ENCODE peak calls at places on chromosomes 13 and 19, in ten cellular contexts. One of them, this sample, is unnamed.

GRCh38 chr19:37227996-37228395 is 10.0 kb downstream of the ZNF383 start:
- DNase-seq in A549: peak
- DNase-seq in ovary: no peak
- DNase-seq in transverse colon: no peak
- DNase-seq in suprapubic skin: no peak
- DNase-seq in K562: no peak
- DNase-seq in SK-N-SH: peak
- DNase-seq in tibial nerve: no peak
- DNase-seq in stomach: no peak
- DNase-seq in HepG2: no peak
- DNase-seq in this sample: no peak

GRCh38 chr13:26051231-26052135 is at the start of gene SHISA2:
- DNase-seq in A549: peak
- DNase-seq in ovary: peak
- DNase-seq in transverse colon: no peak
- DNase-seq in suprapubic skin: no peak
- DNase-seq in K562: no peak
- DNase-seq in SK-N-SH: peak
- DNase-seq in tibial nerve: no peak
- DNase-seq in stomach: peak
- DNase-seq in HepG2: no peak
- DNase-seq in this sample: peak

GRCh38 chr19:8221161-8221560 is 12.0 kb downstream of the CERS4 start:
- DNase-seq in A549: no peak
- DNase-seq in ovary: no peak
- DNase-seq in transverse colon: no peak
- DNase-seq in suprapubic skin: peak
- DNase-seq in K562: no peak
- DNase-seq in SK-N-SH: no peak
- DNase-seq in tibial nerve: no peak
- DNase-seq in stomach: peak
- DNase-seq in HepG2: no peak
- DNase-seq in this sample: no peak

GRCh38 chr13:102648046-102648445 is 46.8 kb downstream of the METTL21C start:
- DNase-seq in A549: no peak
- DNase-seq in ovary: no peak
- DNase-seq in transverse colon: no peak
- DNase-seq in suprapubic skin: no peak
- DNase-seq in K562: no peak
- DNase-seq in SK-N-SH: no peak
- DNase-seq in tibial nerve: no peak
- DNase-seq in stomach: no peak
- DNase-seq in HepG2: no peak
- DNase-seq in this sample: no peak

GRCh38 chr19:2540646-2541454 is 64.9 kb downstream of the GADD45B start:
- DNase-seq in A549: peak
- DNase-seq in ovary: peak
- DNase-seq in transverse colon: peak
- DNase-seq in suprapubic skin: peak
- DNase-seq in K562: no peak
- DNase-seq in SK-N-SH: no peak
- DNase-seq in tibial nerve: peak
- DNase-seq in stomach: peak
- DNase-seq in HepG2: peak
- DNase-seq in this sample: peak

GRCh38 chr13:20891768-20892167 is 10.8 kb downstream of the XPO4 start:
- DNase-seq in A549: no peak
- DNase-seq in ovary: no peak
- DNase-seq in transverse colon: no peak
- DNase-seq in suprapubic skin: no peak
- DNase-seq in K562: no peak
- DNase-seq in SK-N-SH: no peak
- DNase-seq in tibial nerve: no peak
- DNase-seq in stomach: no peak
- DNase-seq in HepG2: no peak
- DNase-seq in this sample: no peak

GRCh38 chr13:73983109-73983508 is 151.1 kb downstream of the KLF12 start:
- DNase-seq in A549: no peak
- DNase-seq in ovary: no peak
- DNase-seq in transverse colon: no peak
- DNase-seq in suprapubic skin: no peak
- DNase-seq in K562: no peak
- DNase-seq in SK-N-SH: no peak
- DNase-seq in tibial nerve: no peak
- DNase-seq in stomach: no peak
- DNase-seq in HepG2: no peak
- DNase-seq in this sample: no peak

GRCh38 chr13:40206241-40207109 is 460.0 kb downstream of the FOXO1 start:
- DNase-seq in A549: no peak
- DNase-seq in ovary: no peak
- DNase-seq in transverse colon: no peak
- DNase-seq in suprapubic skin: no peak
- DNase-seq in K562: no peak
- DNase-seq in SK-N-SH: no peak
- DNase-seq in tibial nerve: no peak
- DNase-seq in stomach: peak
- DNase-seq in HepG2: no peak
- DNase-seq in this sample: no peak

GRCh38 chr13:86655561-86655960 is 856.3 kb upstream of the SLITRK6 start:
- DNase-seq in A549: no peak
- DNase-seq in ovary: no peak
- DNase-seq in transverse colon: no peak
- DNase-seq in suprapubic skin: no peak
- DNase-seq in K562: no peak
- DNase-seq in SK-N-SH: no peak
- DNase-seq in tibial nerve: no peak
- DNase-seq in stomach: no peak
- DNase-seq in HepG2: no peak
- DNase-seq in this sample: no peak

GRCh38 chr13:44103721-44104490 is 224.2 kb downstream of the LACC1 start:
- DNase-seq in A549: no peak
- DNase-seq in ovary: peak
- DNase-seq in transverse colon: peak
- DNase-seq in suprapubic skin: no peak
- DNase-seq in K562: no peak
- DNase-seq in SK-N-SH: no peak
- DNase-seq in tibial nerve: no peak
- DNase-seq in stomach: no peak
- DNase-seq in HepG2: no peak
- DNase-seq in this sample: no peak

GRCh38 chr13:108779308-108779707 is 149.9 kb downstream of the MYO16 start:
- DNase-seq in A549: no peak
- DNase-seq in ovary: no peak
- DNase-seq in transverse colon: no peak
- DNase-seq in suprapubic skin: no peak
- DNase-seq in K562: peak
- DNase-seq in SK-N-SH: no peak
- DNase-seq in tibial nerve: no peak
- DNase-seq in stomach: no peak
- DNase-seq in HepG2: no peak
- DNase-seq in this sample: no peak

GRCh38 chr13:38630780-38631179 is 56.1 kb upstream of the FREM2 start:
- DNase-seq in A549: no peak
- DNase-seq in ovary: no peak
- DNase-seq in transverse colon: no peak
- DNase-seq in suprapubic skin: no peak
- DNase-seq in K562: no peak
- DNase-seq in SK-N-SH: no peak
- DNase-seq in tibial nerve: no peak
- DNase-seq in stomach: no peak
- DNase-seq in HepG2: no peak
- DNase-seq in this sample: no peak

GRCh38 chr19:408441-409005 is 424 bp downstream of the C2CD4C start:
- DNase-seq in A549: no peak
- DNase-seq in ovary: no peak
- DNase-seq in transverse colon: no peak
- DNase-seq in suprapubic skin: peak
- DNase-seq in K562: peak
- DNase-seq in SK-N-SH: peak
- DNase-seq in tibial nerve: no peak
- DNase-seq in stomach: no peak
- DNase-seq in HepG2: no peak
- DNase-seq in this sample: peak
- TF ChIP-seq EP300 in A549: no peak
- TF ChIP-seq EP300 in ovary: no peak
- TF ChIP-seq EP300 in transverse colon: no peak
- TF ChIP-seq EP300 in suprapubic skin: no peak
- TF ChIP-seq EP300 in K562: no peak
- TF ChIP-seq EP300 in SK-N-SH: no peak
- TF ChIP-seq EP300 in tibial nerve: no peak
- TF ChIP-seq EP300 in stomach: no peak
- TF ChIP-seq EP300 in HepG2: no peak
- TF ChIP-seq EP300 in this sample: no peak

GRCh38 chr19:1105217-1105872 is 1.6 kb downstream of the GPX4 start:
- DNase-seq in A549: no peak
- DNase-seq in ovary: peak
- DNase-seq in transverse colon: no peak
- DNase-seq in suprapubic skin: no peak
- DNase-seq in K562: no peak
- DNase-seq in SK-N-SH: no peak
- DNase-seq in tibial nerve: no peak
- DNase-seq in stomach: no peak
- DNase-seq in HepG2: no peak
- DNase-seq in this sample: no peak

GRCh38 chr19:1101337-1101698 is 2.5 kb upstream of the GPX4 start:
- DNase-seq in A549: no peak
- DNase-seq in ovary: peak
- DNase-seq in transverse colon: peak
- DNase-seq in suprapubic skin: no peak
- DNase-seq in K562: no peak
- DNase-seq in SK-N-SH: no peak
- DNase-seq in tibial nerve: peak
- DNase-seq in stomach: peak
- DNase-seq in HepG2: no peak
- DNase-seq in this sample: no peak

GRCh38 chr19:1103691-1104451 is at the start of gene GPX4:
- DNase-seq in A549: peak
- DNase-seq in ovary: peak
- DNase-seq in transverse colon: peak
- DNase-seq in suprapubic skin: peak
- DNase-seq in K562: peak
- DNase-seq in SK-N-SH: peak
- DNase-seq in tibial nerve: peak
- DNase-seq in stomach: peak
- DNase-seq in HepG2: peak
- DNase-seq in this sample: peak

GRCh38 chr19:1104452-1105216 is 840 bp downstream of the GPX4 start:
- DNase-seq in A549: peak
- DNase-seq in ovary: peak
- DNase-seq in transverse colon: peak
- DNase-seq in suprapubic skin: no peak
- DNase-seq in K562: peak
- DNase-seq in SK-N-SH: peak
- DNase-seq in tibial nerve: peak
- DNase-seq in stomach: peak
- DNase-seq in HepG2: peak
- DNase-seq in this sample: no peak

DNA sequence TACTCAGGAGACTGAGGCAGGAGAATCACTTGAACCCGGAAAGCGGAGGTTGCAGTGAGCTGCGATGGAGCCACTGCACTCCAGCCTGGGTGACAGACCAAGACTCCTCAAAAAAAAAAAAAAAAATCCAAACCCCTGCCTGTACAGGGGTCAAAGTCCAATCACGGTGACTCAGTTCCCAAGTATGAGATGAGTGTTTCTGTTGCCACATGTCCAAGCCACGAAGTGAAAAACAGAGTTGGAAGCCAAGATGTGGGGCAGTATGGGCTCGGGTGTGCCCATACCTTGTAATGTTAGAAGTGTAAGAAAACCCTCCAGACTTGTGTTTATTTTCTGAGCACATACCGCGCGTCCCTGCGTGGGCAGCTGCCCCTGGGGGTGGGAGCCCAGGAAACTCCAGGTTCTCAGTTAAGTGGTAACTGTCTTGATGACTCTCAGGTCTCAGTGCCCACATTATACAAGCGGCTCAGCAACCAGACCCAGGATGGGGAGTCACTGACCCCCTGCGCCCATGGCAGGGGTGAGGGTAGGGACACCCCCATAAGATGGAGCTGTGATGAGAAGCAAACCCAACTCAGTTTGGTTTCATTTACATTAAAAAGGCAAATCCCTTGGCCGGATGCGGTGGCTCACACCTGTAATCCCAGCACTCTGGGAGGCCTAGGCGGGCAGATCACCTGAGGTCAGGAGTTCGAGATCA is 1.2 kb upstream of the GPX4 start:
- DNase-seq in A549: peak
- DNase-seq in ovary: peak
- DNase-seq in transverse colon: peak
- DNase-seq in suprapubic skin: no peak
- DNase-seq in K562: no peak
- DNase-seq in SK-N-SH: no peak
- DNase-seq in tibial nerve: peak
- DNase-seq in stomach: peak
- DNase-seq in HepG2: peak
- DNase-seq in this sample: no peak
- TF ChIP-seq EP300 in A549: no peak
- TF ChIP-seq EP300 in ovary: peak
- TF ChIP-seq EP300 in transverse colon: no peak
- TF ChIP-seq EP300 in suprapubic skin: no peak
- TF ChIP-seq EP300 in K562: no peak
- TF ChIP-seq EP300 in SK-N-SH: peak
- TF ChIP-seq EP300 in tibial nerve: peak
- TF ChIP-seq EP300 in stomach: no peak
- TF ChIP-seq EP300 in HepG2: no peak
- TF ChIP-seq EP300 in this sample: no peak

GRCh38 chr19:29724102-29724641 is 9.1 kb upstream of the C19orf12 start:
- DNase-seq in A549: no peak
- DNase-seq in ovary: no peak
- DNase-seq in transverse colon: no peak
- DNase-seq in suprapubic skin: no peak
- DNase-seq in K562: peak
- DNase-seq in SK-N-SH: no peak
- DNase-seq in tibial nerve: no peak
- DNase-seq in stomach: no peak
- DNase-seq in HepG2: no peak
- DNase-seq in this sample: no peak
- TF ChIP-seq EP300 in A549: no peak
- TF ChIP-seq EP300 in ovary: no peak
- TF ChIP-seq EP300 in transverse colon: no peak
- TF ChIP-seq EP300 in suprapubic skin: no peak
- TF ChIP-seq EP300 in K562: no peak
- TF ChIP-seq EP300 in SK-N-SH: no peak
- TF ChIP-seq EP300 in tibial nerve: no peak
- TF ChIP-seq EP300 in stomach: no peak
- TF ChIP-seq EP300 in HepG2: no peak
- TF ChIP-seq EP300 in this sample: no peak

DNA sequence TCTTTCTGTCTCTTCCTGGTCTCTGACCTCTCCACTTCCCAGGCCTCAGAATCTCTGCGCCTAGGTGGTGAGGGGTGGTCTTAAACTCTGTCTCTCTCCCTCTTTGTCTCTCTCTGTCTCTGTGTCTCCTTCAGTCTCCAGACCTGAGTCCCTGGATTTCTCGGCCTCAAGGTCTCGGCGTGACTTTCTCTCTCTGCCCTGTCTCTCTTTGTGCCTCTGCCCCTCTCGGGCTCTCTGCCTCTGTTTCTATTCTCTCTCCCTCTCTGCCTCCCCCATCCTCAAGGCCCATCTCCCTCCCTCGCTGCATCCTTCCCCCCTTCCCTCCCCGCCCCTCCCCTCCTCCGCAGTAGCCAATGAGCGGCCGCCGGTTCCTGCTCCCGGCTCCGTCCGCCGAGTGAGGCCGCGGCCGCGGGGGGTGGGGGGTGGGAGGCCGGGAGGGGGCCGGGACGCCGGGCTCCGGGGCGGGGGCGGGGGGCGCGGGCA is at the start of gene CACNG7:
- DNase-seq in A549: peak
- DNase-seq in ovary: no peak
- DNase-seq in transverse colon: no peak
- DNase-seq in suprapubic skin: no peak
- DNase-seq in K562: no peak
- DNase-seq in SK-N-SH: peak
- DNase-seq in tibial nerve: no peak
- DNase-seq in stomach: no peak
- DNase-seq in HepG2: no peak
- DNase-seq in this sample: no peak
- TF ChIP-seq EP300 in A549: no peak
- TF ChIP-seq EP300 in ovary: no peak
- TF ChIP-seq EP300 in transverse colon: no peak
- TF ChIP-seq EP300 in suprapubic skin: no peak
- TF ChIP-seq EP300 in K562: no peak
- TF ChIP-seq EP300 in SK-N-SH: no peak
- TF ChIP-seq EP300 in tibial nerve: no peak
- TF ChIP-seq EP300 in stomach: no peak
- TF ChIP-seq EP300 in HepG2: no peak
- TF ChIP-seq EP300 in this sample: no peak

This sample was measured in H1.